ENCODE peak calls at places on chromosomes 4 and X, in six cellular contexts. One of them, this sample, is unnamed.

GRCh38 chr4:127731406-127731805 is 1.2 kb downstream of the SLC25A31 start:
- DNase-seq in NAMALWA: no peak
- DNase-seq in germinal center: no peak
- DNase-seq in H9: no peak
- DNase-seq in stimulated activated CD4-positive, alpha-beta T cell treated with anti-CD3 and anti-CD28 coated beads, TNF-alpha, amount 100 ng/mL, for 48 hours: no peak
- DNase-seq in GM13977: no peak
- DNase-seq in this sample: no peak

GRCh38 chr4:120749445-120750151 is 172.9 kb downstream of the PRDM5 start:
- DNase-seq in NAMALWA: peak; percentile 73
- DNase-seq in germinal center: peak; percentile 15
- DNase-seq in H9: no peak
- DNase-seq in stimulated activated CD4-positive, alpha-beta T cell treated with anti-CD3 and anti-CD28 coated beads, TNF-alpha, amount 100 ng/mL, for 48 hours: no peak
- DNase-seq in GM13977: peak; percentile 13
- DNase-seq in this sample: peak; percentile 74

GRCh38 chrX:47643926-47644325 is 6.4 kb downstream of the ELK1 start:
- DNase-seq in NAMALWA: peak; percentile 36
- DNase-seq in germinal center: no peak
- DNase-seq in H9: no peak
- DNase-seq in stimulated activated CD4-positive, alpha-beta T cell treated with anti-CD3 and anti-CD28 coated beads, TNF-alpha, amount 100 ng/mL, for 48 hours: no peak
- DNase-seq in GM13977: no peak
- DNase-seq in this sample: no peak

GRCh38 chr4:137519406-137519805 is 12.9 kb downstream of the PCDH18 start:
- DNase-seq in NAMALWA: no peak
- DNase-seq in germinal center: no peak
- DNase-seq in H9: no peak
- DNase-seq in stimulated activated CD4-positive, alpha-beta T cell treated with anti-CD3 and anti-CD28 coated beads, TNF-alpha, amount 100 ng/mL, for 48 hours: no peak
- DNase-seq in GM13977: no peak
- DNase-seq in this sample: no peak

GRCh38 chrX:13658602-13659001 is 5.7 kb downstream of the TCEANC start:
- DNase-seq in NAMALWA: peak; percentile 72
- DNase-seq in germinal center: peak; percentile 14
- DNase-seq in H9: no peak
- DNase-seq in stimulated activated CD4-positive, alpha-beta T cell treated with anti-CD3 and anti-CD28 coated beads, TNF-alpha, amount 100 ng/mL, for 48 hours: no peak
- DNase-seq in GM13977: peak; percentile 38
- DNase-seq in this sample: peak; percentile 2

GRCh38 chr4:148834804-148835598 is 392.8 kb upstream of the NR3C2 start:
- DNase-seq in NAMALWA: peak; percentile 25
- DNase-seq in germinal center: no peak
- DNase-seq in H9: no peak
- DNase-seq in stimulated activated CD4-positive, alpha-beta T cell treated with anti-CD3 and anti-CD28 coated beads, TNF-alpha, amount 100 ng/mL, for 48 hours: no peak
- DNase-seq in GM13977: no peak
- DNase-seq in this sample: no peak

GRCh38 chrX:77892887-77893286 is 2.3 kb downstream of the MAGT1 start:
- DNase-seq in NAMALWA: no peak
- DNase-seq in germinal center: no peak
- DNase-seq in H9: no peak
- DNase-seq in stimulated activated CD4-positive, alpha-beta T cell treated with anti-CD3 and anti-CD28 coated beads, TNF-alpha, amount 100 ng/mL, for 48 hours: no peak
- DNase-seq in GM13977: no peak
- DNase-seq in this sample: no peak

GRCh38 chr4:30943356-30943755 is 223.2 kb downstream of the PCDH7 start:
- DNase-seq in NAMALWA: no peak
- DNase-seq in germinal center: no peak
- DNase-seq in H9: no peak
- DNase-seq in stimulated activated CD4-positive, alpha-beta T cell treated with anti-CD3 and anti-CD28 coated beads, TNF-alpha, amount 100 ng/mL, for 48 hours: no peak
- DNase-seq in GM13977: no peak
- DNase-seq in this sample: no peak

GRCh38 chrX:130770615-130771014 is 132.4 kb downstream of the ENOX2 start:
- DNase-seq in NAMALWA: no peak
- DNase-seq in germinal center: no peak
- DNase-seq in H9: no peak
- DNase-seq in stimulated activated CD4-positive, alpha-beta T cell treated with anti-CD3 and anti-CD28 coated beads, TNF-alpha, amount 100 ng/mL, for 48 hours: no peak
- DNase-seq in GM13977: no peak
- DNase-seq in this sample: no peak

GRCh38 chr4:22634541-22635181 is 58.1 kb upstream of the GBA3 start:
- DNase-seq in NAMALWA: no peak
- DNase-seq in germinal center: no peak
- DNase-seq in H9: no peak
- DNase-seq in stimulated activated CD4-positive, alpha-beta T cell treated with anti-CD3 and anti-CD28 coated beads, TNF-alpha, amount 100 ng/mL, for 48 hours: no peak
- DNase-seq in GM13977: no peak
- DNase-seq in this sample: no peak

GRCh38 chr4:20272411-20272872 is 20.7 kb downstream of the SLIT2 start:
- DNase-seq in NAMALWA: no peak
- DNase-seq in germinal center: no peak
- DNase-seq in H9: no peak
- DNase-seq in stimulated activated CD4-positive, alpha-beta T cell treated with anti-CD3 and anti-CD28 coated beads, TNF-alpha, amount 100 ng/mL, for 48 hours: no peak
- DNase-seq in GM13977: no peak
- DNase-seq in this sample: no peak

GRCh38 chrX:57156397-57157049 is 19.3 kb upstream of the SPIN2A start:
- DNase-seq in NAMALWA: no peak
- DNase-seq in germinal center: no peak
- DNase-seq in H9: peak; percentile 42
- DNase-seq in stimulated activated CD4-positive, alpha-beta T cell treated with anti-CD3 and anti-CD28 coated beads, TNF-alpha, amount 100 ng/mL, for 48 hours: no peak
- DNase-seq in GM13977: no peak
- DNase-seq in this sample: peak; percentile 39

GRCh38 chr4:58962424-58962823 is 1852.2 kb upstream of the IGFBP7 start:
- DNase-seq in NAMALWA: no peak
- DNase-seq in germinal center: no peak
- DNase-seq in H9: no peak
- DNase-seq in stimulated activated CD4-positive, alpha-beta T cell treated with anti-CD3 and anti-CD28 coated beads, TNF-alpha, amount 100 ng/mL, for 48 hours: no peak
- DNase-seq in GM13977: peak; percentile 1
- DNase-seq in this sample: no peak

GRCh38 chr4:111628437-111628836 is 516.8 kb upstream of the FAM241A start:
- DNase-seq in NAMALWA: no peak
- DNase-seq in germinal center: no peak
- DNase-seq in H9: no peak
- DNase-seq in stimulated activated CD4-positive, alpha-beta T cell treated with anti-CD3 and anti-CD28 coated beads, TNF-alpha, amount 100 ng/mL, for 48 hours: no peak
- DNase-seq in GM13977: no peak
- DNase-seq in this sample: no peak

GRCh38 chrX:31021537-31021936 is 50.3 kb downstream of the FTHL17 start:
- DNase-seq in NAMALWA: no peak
- DNase-seq in germinal center: no peak
- DNase-seq in H9: no peak
- DNase-seq in stimulated activated CD4-positive, alpha-beta T cell treated with anti-CD3 and anti-CD28 coated beads, TNF-alpha, amount 100 ng/mL, for 48 hours: no peak
- DNase-seq in GM13977: no peak
- DNase-seq in this sample: no peak

GRCh38 chr4:145827885-145828284 is 110.7 kb downstream of the ZNF827 start:
- DNase-seq in NAMALWA: no peak
- DNase-seq in germinal center: no peak
- DNase-seq in H9: no peak
- DNase-seq in stimulated activated CD4-positive, alpha-beta T cell treated with anti-CD3 and anti-CD28 coated beads, TNF-alpha, amount 100 ng/mL, for 48 hours: no peak
- DNase-seq in GM13977: no peak
- DNase-seq in this sample: no peak

GRCh38 chr4:147326581-147326980 is 154.3 kb upstream of the EDNRA start:
- DNase-seq in NAMALWA: no peak
- DNase-seq in germinal center: no peak
- DNase-seq in H9: no peak
- DNase-seq in stimulated activated CD4-positive, alpha-beta T cell treated with anti-CD3 and anti-CD28 coated beads, TNF-alpha, amount 100 ng/mL, for 48 hours: no peak
- DNase-seq in GM13977: no peak
- DNase-seq in this sample: no peak